ENCODE peak calls at places on chromosomes 13 and 19, in five cellular contexts. F, O, R, H and J are unnamed samples.

GRCh38 chr19:38425810-38426466 is at the start of gene RASGRP4:
- DNase-seq in F (no peak), O (no peak), R (no peak), H (no peak), J (no peak)

GRCh38 chr19:2586196-2586595 is 110.3 kb downstream of the GADD45B start:
- DNase-seq in F (no peak), O (no peak), R (no peak), H (no peak), J (no peak)

GRCh38 chr13:98619556-98619955 is 42.6 kb upstream of the STK24 start:
- DNase-seq in F (no peak), O (no peak), R (no peak), H (no peak), J (no peak)

GRCh38 chr13:67283602-67284001 is 53.5 kb upstream of the PCDH9 start:
- DNase-seq in F (no peak), O (no peak), R (no peak), H (no peak), J (no peak)

GRCh38 chr13:38693641-38694040 is 6.8 kb downstream of the FREM2 start:
- DNase-seq in F (no peak), O (no peak), R (no peak), H (no peak), J (no peak)

GRCh38 chr19:58563034-58563573 is 4.7 kb upstream of the UBE2M start:
- DNase-seq in F (no peak), O (no peak), R (no peak), H (no peak), J (no peak)

GRCh38 chr19:28961772-28962500 is 251.0 kb downstream of the UQCRFS1 start:
- DNase-seq in F (peak; percentile 59), O (no peak), R (no peak), H (no peak), J (no peak)

GRCh38 chr19:19858751-19859150 is 6.9 kb upstream of the ZNF253 start:
- DNase-seq in F (no peak), O (no peak), R (no peak), H (no peak), J (no peak)

GRCh38 chr13:79989251-79989661 is 351.7 kb downstream of the SPRY2 start:
- DNase-seq in F (peak; percentile 24), O (no peak), R (no peak), H (no peak), J (no peak)

GRCh38 chr13:77544365-77544764 is 8.9 kb downstream of the SCEL start:
- DNase-seq in F (no peak), O (peak; percentile 27), R (no peak), H (no peak), J (peak; percentile 48)

GRCh38 chr13:51760592-51760991 is 43.4 kb downstream of the DHRS12 start:
- DNase-seq in F (no peak), O (no peak), R (no peak), H (no peak), J (no peak)

GRCh38 chr19:7521551-7522071 is 813 bp upstream of the MCOLN1 start:
- DNase-seq in F (no peak), O (no peak), R (no peak), H (no peak), J (no peak)
- H3K4me3 ChIP-seq in F (peak overlapping the region; percentile 72), O (no peak overlapping the region), R (peak overlapping the region; percentile 60), H (peak overlapping the region; percentile 71), J (peak overlapping the region; percentile 79)

DNA sequence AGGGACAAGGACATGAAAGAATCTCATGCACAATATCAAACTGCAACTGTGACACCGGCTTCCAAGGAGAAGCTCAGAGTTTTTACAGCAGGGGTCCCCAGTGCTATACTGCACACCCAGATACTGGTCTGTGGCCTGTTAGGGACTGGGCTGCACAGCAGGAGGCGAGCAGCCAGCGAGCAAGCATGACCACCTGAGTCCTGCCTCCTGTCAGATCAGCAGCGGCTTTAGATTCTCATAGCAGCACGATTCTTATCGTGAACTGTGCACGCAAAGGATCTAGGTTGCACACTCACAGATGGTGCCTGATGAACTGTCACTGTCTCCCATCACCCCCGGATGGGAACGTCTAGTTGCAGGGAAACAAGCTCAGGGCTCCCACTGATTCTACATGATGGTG is 13.1 kb upstream of the CD22 start:
- DNase-seq in F (no peak), O (no peak), R (no peak), H (no peak), J (no peak)
- TF ChIP-seq CTCF in F (no peak), O (no peak), R (no peak), H (no peak), J (no peak)

GRCh38 chr19:5718032-5718578 is 1.8 kb downstream of the LONP1 start:
- DNase-seq in F (no peak), O (no peak), R (no peak), H (no peak), J (no peak)
- H3K4me3 ChIP-seq in F (peak overlapping the region; percentile 63), O (no peak overlapping the region), R (peak overlapping the region; percentile 99), H (no peak overlapping the region), J (peak overlapping the region; percentile 80)

DNA sequence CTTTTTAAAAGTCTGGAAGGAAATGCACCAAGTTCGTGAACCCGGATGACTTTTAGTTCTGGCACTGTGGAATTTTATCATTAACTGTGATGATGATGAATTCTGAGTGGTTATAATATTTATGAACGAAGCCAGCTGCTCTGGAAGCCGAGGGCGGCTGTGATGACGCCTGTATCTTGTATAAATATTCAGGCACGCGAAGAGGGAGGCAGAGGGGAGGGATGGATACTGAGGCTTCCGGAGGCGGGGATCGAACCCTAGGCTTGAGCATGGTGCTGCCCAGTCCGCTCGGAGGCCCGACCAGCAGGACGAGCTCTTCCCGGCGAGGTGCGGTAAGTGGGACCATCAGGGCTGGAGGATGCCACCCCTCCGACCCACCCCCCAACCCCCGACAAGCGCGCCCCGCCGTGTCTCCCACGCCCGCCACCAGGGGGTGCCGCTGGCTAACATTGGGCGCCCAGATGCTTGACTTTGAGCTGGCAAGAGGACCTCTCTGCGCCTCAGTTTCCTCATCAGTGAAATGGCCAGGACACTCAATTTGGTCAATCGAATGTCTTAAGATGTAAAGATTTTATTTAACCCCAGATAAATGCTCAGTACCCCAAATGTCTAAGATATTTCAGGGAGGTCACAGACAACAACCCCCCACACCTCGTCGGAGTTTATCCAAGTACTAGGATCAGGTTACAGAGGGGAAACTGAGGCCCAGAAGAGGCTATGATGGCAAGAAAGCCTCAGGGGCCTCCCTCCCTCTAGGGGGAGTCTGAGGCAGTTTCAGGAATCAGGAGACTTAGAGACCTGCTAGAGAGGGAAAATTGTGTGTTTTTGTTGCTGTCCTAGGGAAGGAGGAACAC is 4.5 kb upstream of the RAB3A start:
- DNase-seq in F (peak; percentile 64), O (no peak), R (no peak), H (no peak), J (no peak)
- TF ChIP-seq CTCF in F (peak; percentile 61), O (no peak), R (peak; percentile 61), H (peak; percentile 15), J (peak; percentile 37)